ENCODE peak calls at places on chromosomes 3 and 15, in nine cellular contexts. One of them, this sample, is unnamed.

GRCh38 chr15:45653702-45654424 is 19.0 kb downstream of the SQOR start:
- DNase-seq in NCI-H748 treated with DMSO at 0.1 percent for 48 hours: no peak
- DNase-seq in stomach: no peak
- DNase-seq in NAMALWA: no peak
- DNase-seq in IMR-90: no peak
- DNase-seq in EL: no peak
- DNase-seq in A549: no peak
- DNase-seq in AG20443: no peak
- DNase-seq in uterus: no peak
- DNase-seq in this sample: no peak

GRCh38 chr15:41648097-41648496 is 12.1 kb upstream of the MGA start:
- DNase-seq in NCI-H748 treated with DMSO at 0.1 percent for 48 hours: no peak
- DNase-seq in stomach: no peak
- DNase-seq in NAMALWA: no peak
- DNase-seq in IMR-90: no peak
- DNase-seq in EL: no peak
- DNase-seq in A549: no peak
- DNase-seq in AG20443: no peak
- DNase-seq in uterus: no peak
- DNase-seq in this sample: no peak

GRCh38 chr15:99442268-99442897 is 123.4 kb upstream of the MEF2A start:
- DNase-seq in NCI-H748 treated with DMSO at 0.1 percent for 48 hours: no peak
- DNase-seq in stomach: peak
- DNase-seq in NAMALWA: peak
- DNase-seq in IMR-90: peak
- DNase-seq in EL: peak
- DNase-seq in A549: peak
- DNase-seq in AG20443: peak
- DNase-seq in uterus: peak
- DNase-seq in this sample: peak

GRCh38 chr3:78161736-78162135 is 1121.8 kb downstream of the ROBO2 start:
- DNase-seq in NCI-H748 treated with DMSO at 0.1 percent for 48 hours: no peak
- DNase-seq in stomach: no peak
- DNase-seq in NAMALWA: no peak
- DNase-seq in IMR-90: no peak
- DNase-seq in EL: no peak
- DNase-seq in A549: no peak
- DNase-seq in AG20443: no peak
- DNase-seq in uterus: no peak
- DNase-seq in this sample: no peak

GRCh38 chr15:85581495-85581894 is 201.1 kb downstream of the AKAP13 start:
- DNase-seq in NCI-H748 treated with DMSO at 0.1 percent for 48 hours: no peak
- DNase-seq in stomach: peak
- DNase-seq in NAMALWA: peak
- DNase-seq in IMR-90: no peak
- DNase-seq in EL: no peak
- DNase-seq in A549: no peak
- DNase-seq in AG20443: no peak
- DNase-seq in uterus: peak
- DNase-seq in this sample: no peak

GRCh38 chr15:80456517-80457497 is 52.6 kb downstream of the ARNT2 start:
- DNase-seq in NCI-H748 treated with DMSO at 0.1 percent for 48 hours: no peak
- DNase-seq in stomach: no peak
- DNase-seq in NAMALWA: no peak
- DNase-seq in IMR-90: peak
- DNase-seq in EL: peak
- DNase-seq in A549: no peak
- DNase-seq in AG20443: peak
- DNase-seq in uterus: no peak
- DNase-seq in this sample: no peak

GRCh38 chr3:138082085-138082991 is 33.1 kb downstream of the DZIP1L start:
- DNase-seq in NCI-H748 treated with DMSO at 0.1 percent for 48 hours: peak
- DNase-seq in stomach: peak
- DNase-seq in NAMALWA: no peak
- DNase-seq in IMR-90: peak
- DNase-seq in EL: peak
- DNase-seq in A549: peak
- DNase-seq in AG20443: peak
- DNase-seq in uterus: peak
- DNase-seq in this sample: no peak

GRCh38 chr3:50321146-50321843 is 1.2 kb downstream of the HYAL2 start:
- DNase-seq in NCI-H748 treated with DMSO at 0.1 percent for 48 hours: peak
- DNase-seq in stomach: peak
- DNase-seq in NAMALWA: peak
- DNase-seq in IMR-90: peak
- DNase-seq in EL: peak
- DNase-seq in A549: peak
- DNase-seq in AG20443: peak
- DNase-seq in uterus: peak
- DNase-seq in this sample: peak

GRCh38 chr3:71482771-71483170 is 100.8 kb downstream of the FOXP1 start:
- DNase-seq in NCI-H748 treated with DMSO at 0.1 percent for 48 hours: no peak
- DNase-seq in stomach: no peak
- DNase-seq in NAMALWA: no peak
- DNase-seq in IMR-90: no peak
- DNase-seq in EL: no peak
- DNase-seq in A549: no peak
- DNase-seq in AG20443: no peak
- DNase-seq in uterus: no peak
- DNase-seq in this sample: no peak

GRCh38 chr3:99709686-99710085 is 71.3 kb downstream of the COL8A1 start:
- DNase-seq in NCI-H748 treated with DMSO at 0.1 percent for 48 hours: no peak
- DNase-seq in stomach: no peak
- DNase-seq in NAMALWA: no peak
- DNase-seq in IMR-90: no peak
- DNase-seq in EL: no peak
- DNase-seq in A549: no peak
- DNase-seq in AG20443: no peak
- DNase-seq in uterus: no peak
- DNase-seq in this sample: no peak

GRCh38 chr3:46564190-46565112 is 1.7 kb downstream of the LRRC2 start:
- DNase-seq in NCI-H748 treated with DMSO at 0.1 percent for 48 hours: no peak
- DNase-seq in stomach: no peak
- DNase-seq in NAMALWA: no peak
- DNase-seq in IMR-90: no peak
- DNase-seq in EL: peak
- DNase-seq in A549: no peak
- DNase-seq in AG20443: peak
- DNase-seq in uterus: no peak
- DNase-seq in this sample: no peak

GRCh38 chr3:183188895-183189462 is 26.4 kb upstream of the LAMP3 start:
- DNase-seq in NCI-H748 treated with DMSO at 0.1 percent for 48 hours: no peak
- DNase-seq in stomach: peak
- DNase-seq in NAMALWA: peak
- DNase-seq in IMR-90: no peak
- DNase-seq in EL: peak
- DNase-seq in A549: peak
- DNase-seq in AG20443: no peak
- DNase-seq in uterus: no peak
- DNase-seq in this sample: no peak

GRCh38 chr3:148556664-148557063 is 141.0 kb upstream of the AGTR1 start:
- DNase-seq in NCI-H748 treated with DMSO at 0.1 percent for 48 hours: no peak
- DNase-seq in stomach: no peak
- DNase-seq in NAMALWA: no peak
- DNase-seq in IMR-90: no peak
- DNase-seq in EL: no peak
- DNase-seq in A549: no peak
- DNase-seq in AG20443: no peak
- DNase-seq in uterus: no peak
- DNase-seq in this sample: no peak

GRCh38 chr3:176663819-176664218 is 533.5 kb downstream of the TBL1XR1 start:
- DNase-seq in NCI-H748 treated with DMSO at 0.1 percent for 48 hours: peak
- DNase-seq in stomach: no peak
- DNase-seq in NAMALWA: peak
- DNase-seq in IMR-90: peak
- DNase-seq in EL: peak
- DNase-seq in A549: peak
- DNase-seq in AG20443: peak
- DNase-seq in uterus: no peak
- DNase-seq in this sample: no peak

GRCh38 chr3:167969554-167969953 is 126.2 kb downstream of the GOLIM4 start:
- DNase-seq in NCI-H748 treated with DMSO at 0.1 percent for 48 hours: no peak
- DNase-seq in stomach: no peak
- DNase-seq in NAMALWA: no peak
- DNase-seq in IMR-90: no peak
- DNase-seq in EL: no peak
- DNase-seq in A549: no peak
- DNase-seq in AG20443: no peak
- DNase-seq in uterus: no peak
- DNase-seq in this sample: no peak

GRCh38 chr3:37703633-37704032 is 158.0 kb upstream of the CTDSPL start:
- DNase-seq in NCI-H748 treated with DMSO at 0.1 percent for 48 hours: no peak
- DNase-seq in stomach: no peak
- DNase-seq in NAMALWA: no peak
- DNase-seq in IMR-90: peak
- DNase-seq in EL: peak
- DNase-seq in A549: no peak
- DNase-seq in AG20443: no peak
- DNase-seq in uterus: no peak
- DNase-seq in this sample: no peak

GRCh38 chr3:102224171-102224570 is 210.6 kb upstream of the ZPLD1 start:
- DNase-seq in NCI-H748 treated with DMSO at 0.1 percent for 48 hours: no peak
- DNase-seq in stomach: no peak
- DNase-seq in NAMALWA: peak
- DNase-seq in IMR-90: peak
- DNase-seq in EL: peak
- DNase-seq in A549: peak
- DNase-seq in AG20443: peak
- DNase-seq in uterus: peak
- DNase-seq in this sample: no peak

GRCh38 chr3:150235799-150236198 is 172.3 kb upstream of the TSC22D2 start:
- DNase-seq in NCI-H748 treated with DMSO at 0.1 percent for 48 hours: no peak
- DNase-seq in stomach: no peak
- DNase-seq in NAMALWA: no peak
- DNase-seq in IMR-90: peak
- DNase-seq in EL: peak
- DNase-seq in A549: no peak
- DNase-seq in AG20443: peak
- DNase-seq in uterus: no peak
- DNase-seq in this sample: no peak